ENCODE peak calls at places on chromosomes 5 and 9, in nine cellular contexts. O is fibroblast of the aortic adventitia, P is epithelial cell of esophagus, X is ovary, G is A549, Z is skeletal muscle cell, Q is choroid plexus epithelial cell, V is cardiac fibroblast, N is kidney epithelial cell. T is an unnamed sample.

GRCh38 chr9:107138261-107138992 is 144.7 kb upstream of the RAD23B start:
- DNase-seq in P (peak), Q (peak), O (peak), N (no peak), Z (peak), G (no peak), X (no peak), V (peak), T (no peak)

GRCh38 chr5:168592014-168592368 is 12.8 kb upstream of the PANK3 start:
- DNase-seq in V (peak), Q (peak), Z (no peak), N (no peak), X (no peak), G (peak), O (peak), P (peak), T (peak)

GRCh38 chr5:155040984-155041383 is 27.4 kb downstream of the KIF4B start:
- DNase-seq in Q (no peak), V (no peak), G (no peak), O (no peak), P (peak), N (no peak), X (no peak), Z (no peak), T (no peak)

GRCh38 chr5:119930490-119930889 is 301.1 kb downstream of the FAM170A start:
- DNase-seq in N (no peak), P (no peak), X (no peak), V (no peak), Z (no peak), Q (no peak), G (no peak), O (no peak), T (no peak)

GRCh38 chr5:163566678-163567077 is 61.3 kb downstream of the MAT2B start:
- DNase-seq in G (no peak), V (no peak), X (no peak), Q (no peak), O (no peak), P (no peak), Z (no peak), N (no peak), T (no peak)

GRCh38 chr5:41195228-41195627 is 18.1 kb downstream of the C6 start:
- DNase-seq in G (no peak), Z (no peak), X (no peak), N (no peak), P (peak), Q (no peak), O (no peak), V (no peak), T (no peak)

GRCh38 chr5:40675396-40676133 is 4.2 kb upstream of the PTGER4 start:
- DNase-seq in Q (no peak), X (no peak), V (no peak), N (no peak), O (no peak), P (no peak), G (no peak), Z (no peak), T (no peak)

GRCh38 chr5:160508780-160509361 is 87.2 kb downstream of the PTTG1 start:
- DNase-seq in G (peak), V (peak), N (no peak), O (peak), Q (peak), X (peak), P (peak), Z (peak), T (peak)

GRCh38 chr9:76194896-76195295 is 199.3 kb downstream of the RFK start:
- DNase-seq in Z (no peak), O (no peak), Q (no peak), G (no peak), P (peak), X (no peak), V (no peak), N (no peak), T (no peak)

GRCh38 chr9:5449521-5450359 is 602 bp upstream of the CD274 start:
- DNase-seq in Q (no peak), N (no peak), G (peak), X (no peak), P (peak), V (no peak), Z (no peak), O (no peak), T (no peak)

GRCh38 chr9:78325343-78325742 is 28.4 kb downstream of the PSAT1 start:
- DNase-seq in O (peak), X (peak), Q (peak), Z (peak), N (no peak), G (no peak), V (peak), P (no peak), T (no peak)

GRCh38 chr9:1599961-1600360 is 415.2 kb upstream of the SMARCA2 start:
- DNase-seq in G (no peak), V (no peak), N (no peak), X (no peak), Q (no peak), O (no peak), Z (no peak), P (no peak), T (peak)

GRCh38 chr5:124061663-124062062 is 549.7 kb downstream of the CSNK1G3 start:
- DNase-seq in P (no peak), Z (peak), Q (peak), N (no peak), V (peak), G (no peak), O (peak), X (no peak), T (peak)

GRCh38 chr9:114516913-114517312 is 11.6 kb upstream of the WHRN start:
- DNase-seq in V (peak), O (no peak), P (peak), X (no peak), Q (peak), N (no peak), G (no peak), Z (no peak), T (no peak)

GRCh38 chr5:228886-229285 is 10.8 kb downstream of the SDHA start:
- DNase-seq in X (no peak), G (no peak), O (no peak), P (no peak), Q (no peak), N (no peak), Z (no peak), V (no peak), T (no peak)

GRCh38 chr5:170327802-170328201 is 30.2 kb upstream of the LCP2 start:
- DNase-seq in Q (no peak), N (no peak), V (no peak), Z (no peak), X (no peak), P (no peak), G (no peak), O (no peak), T (no peak)

GRCh38 chr5:142725231-142726187 is 39.6 kb upstream of the FGF1 start:
- DNase-seq in O (peak), V (peak), G (no peak), X (no peak), P (peak), Q (peak), Z (no peak), N (no peak), T (no peak)

GRCh38 chr9:127189628-127190027 is 67.2 kb upstream of the ANGPTL2 start:
- DNase-seq in G (no peak), V (no peak), P (no peak), Q (no peak), N (no peak), O (no peak), Z (no peak), X (no peak), T (no peak)

GRCh38 chr9:101376117-101376866 is 8.5 kb downstream of the BAAT start:
- DNase-seq in Q (peak), G (peak), X (no peak), N (no peak), V (peak), O (peak), P (peak), Z (peak), T (no peak)

GRCh38 chr9:91789941-91790340 is 160.1 kb downstream of the ROR2 start:
- DNase-seq in G (no peak), X (no peak), P (no peak), V (peak), O (peak), Z (no peak), Q (no peak), N (no peak), T (no peak)

GRCh38 chr9:81113408-81114124 is 575.8 kb downstream of the TLE1 start:
- DNase-seq in V (no peak), X (no peak), P (no peak), G (no peak), O (no peak), Z (no peak), N (no peak), Q (no peak), T (no peak)

GRCh38 chr9:90219548-90220118 is 423.0 kb downstream of the DIRAS2 start:
- DNase-seq in O (no peak), V (no peak), P (no peak), X (no peak), G (peak), Z (no peak), Q (no peak), N (no peak), T (no peak)

GRCh38 chr5:132024789-132025402 is 13.4 kb upstream of the ACSL6 start:
- DNase-seq in X (no peak), V (no peak), N (no peak), G (no peak), Q (no peak), O (no peak), Z (no peak), P (peak), T (no peak)

GRCh38 chr5:14560091-14560595 is 21.4 kb upstream of the OTULINL start:
- DNase-seq in P (no peak), O (no peak), N (no peak), X (no peak), V (no peak), Q (no peak), G (no peak), Z (no peak), T (no peak)

GRCh38 chr9:33884856-33885701 is 68.1 kb downstream of the UBE2R2 start:
- DNase-seq in O (peak), Z (peak), X (no peak), N (no peak), P (peak), Q (peak), V (peak), G (no peak), T (peak)

GRCh38 chr5:150272531-150272930 is 17.0 kb downstream of the CAMK2A start:
- DNase-seq in P (peak), V (peak), X (no peak), Z (no peak), N (no peak), O (peak), Q (peak), G (peak), T (no peak)

GRCh38 chr9:122220673-122221222 is 8.0 kb downstream of the LHX6 start:
- DNase-seq in O (no peak), V (no peak), X (no peak), N (no peak), G (no peak), P (no peak), Z (no peak), Q (no peak), T (no peak)
- H3K4me3 ChIP-seq in O (no peak), V (no peak), X (no peak), N (no peak), G (no peak), P (no peak), Z (no peak), Q (no peak), T (no peak)

DNA sequence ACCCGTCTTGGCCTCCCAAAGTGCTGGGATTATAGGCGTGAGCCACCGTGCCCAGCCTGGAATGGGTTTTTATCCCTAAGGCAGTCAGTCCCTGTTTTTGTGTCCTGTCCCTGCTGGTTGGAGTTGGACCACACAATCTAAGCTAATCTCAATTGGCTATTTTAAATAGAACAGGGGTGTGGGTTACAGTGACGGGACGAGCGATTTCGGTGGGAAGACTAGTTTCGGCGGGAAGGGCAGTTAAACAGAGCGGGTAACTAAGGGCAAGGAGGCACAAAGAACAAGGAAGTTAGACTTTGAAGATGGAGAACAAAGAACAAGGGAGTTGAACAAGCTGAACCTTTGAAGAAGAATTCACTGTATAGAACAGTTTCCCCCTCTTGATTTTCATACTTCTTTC is 1.4 kb downstream of the GTF3C5 start:
- DNase-seq in G (no peak), X (no peak), N (no peak), O (no peak), P (no peak), V (no peak), Q (no peak), Z (no peak), T (no peak)
- H3K4me3 ChIP-seq in G (peak), X (no peak), N (no peak), O (peak), P (peak), V (no peak), Q (peak), Z (no peak), T (peak)

GRCh38 chr9:74499770-74500583 is 2.8 kb downstream of the RORB start:
- DNase-seq in Z (no peak), O (no peak), P (no peak), N (no peak), X (no peak), V (peak), G (no peak), Q (peak), T (no peak)
- H3K4me3 ChIP-seq in Z (no peak), O (no peak), P (no peak), N (no peak), X (peak), V (peak), G (no peak), Q (peak), T (no peak)

GRCh38 chr9:137076636-137077009 is 694 bp upstream of the UAP1L1 start:
- DNase-seq in Z (no peak), O (no peak), Q (no peak), N (no peak), G (no peak), V (no peak), X (no peak), P (no peak), T (no peak)
- H3K4me3 ChIP-seq in Z (peak), O (no peak), Q (peak), N (no peak), G (peak), V (peak), X (no peak), P (no peak), T (peak)

DNA sequence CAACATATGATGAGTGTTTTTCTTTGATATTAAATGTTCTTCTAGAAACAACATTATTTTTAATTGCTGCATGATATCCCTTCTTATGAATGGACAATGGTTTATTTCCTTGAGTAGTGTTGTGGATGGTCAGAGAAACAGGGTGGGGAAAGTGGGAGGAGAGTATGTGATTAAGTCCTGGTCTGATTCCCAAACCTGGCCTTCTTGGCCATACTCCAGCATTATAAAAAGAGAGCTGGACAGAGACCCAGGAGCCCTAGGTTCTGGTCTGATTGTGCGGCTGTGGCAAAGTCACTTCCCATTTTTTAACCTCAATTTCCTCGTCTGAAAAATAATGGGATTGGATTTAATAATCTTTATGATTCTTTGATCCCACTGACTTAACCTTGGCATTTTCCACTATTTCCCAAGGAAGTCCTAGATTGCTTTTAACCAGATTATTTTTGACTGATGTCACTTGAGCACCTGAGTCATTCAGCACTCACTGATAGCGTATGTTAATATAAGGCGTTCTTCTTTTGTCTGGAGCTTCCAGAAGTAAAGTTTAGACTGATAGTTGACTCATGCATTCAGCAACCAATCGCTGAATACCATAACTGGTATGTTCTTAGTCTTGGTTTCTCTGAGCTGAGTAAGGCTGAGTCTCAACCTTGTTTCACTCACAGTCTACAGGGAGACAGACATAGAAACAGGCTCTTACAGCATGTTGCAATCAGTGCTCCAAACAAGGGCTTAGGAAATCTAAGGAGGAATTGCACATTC is 26.2 kb downstream of the OSMR start:
- DNase-seq in X (no peak), Q (peak), V (peak), O (peak), N (peak), P (peak), Z (peak), G (peak), T (peak)
- H3K4me3 ChIP-seq in X (no peak), Q (no peak), V (no peak), O (no peak), N (no peak), P (no peak), Z (no peak), G (no peak), T (no peak)

GRCh38 chr5:66903709-66904108 is 292.9 kb downstream of the CD180 start:
- DNase-seq in P (no peak), X (no peak), Q (no peak), N (no peak), G (no peak), Z (no peak), O (no peak), V (no peak), T (no peak)
- H3K4me3 ChIP-seq in P (no peak), X (no peak), Q (no peak), N (no peak), G (no peak), Z (no peak), O (no peak), V (no peak), T (no peak)

GRCh38 chr5:141002667-141002965 is 36.3 kb downstream of the PCDHAC2 start:
- DNase-seq in O (no peak), N (no peak), P (no peak), V (no peak), X (no peak), G (no peak), Q (no peak), Z (no peak), T (no peak)

GRCh38 chr5:140996055-140996454 is 29.8 kb downstream of the PCDHAC2 start:
- DNase-seq in N (no peak), X (no peak), O (no peak), G (no peak), P (no peak), V (peak), Q (no peak), Z (no peak), T (no peak)

GRCh38 chr5:141001854-141002666 is 35.8 kb downstream of the PCDHAC2 start:
- DNase-seq in Q (no peak), N (no peak), O (no peak), X (peak), G (peak), P (no peak), V (no peak), Z (no peak), T (no peak)

GRCh38 chr5:141001466-141001853 is 35.2 kb downstream of the PCDHAC2 start:
- DNase-seq in X (no peak), Z (no peak), N (no peak), V (no peak), P (peak), G (peak), O (no peak), Q (no peak), T (no peak)

GRCh38 chr5:140998921-140999410 is 32.7 kb downstream of the PCDHAC2 start:
- DNase-seq in X (no peak), Q (no peak), Z (no peak), P (no peak), N (no peak), G (no peak), V (no peak), O (no peak), T (no peak)
- H3K4me3 ChIP-seq in X (no peak), Q (no peak), Z (no peak), P (no peak), N (no peak), G (no peak), V (no peak), O (no peak), T (no peak)

GRCh38 chr5:176413709-176414191 is 2.6 kb downstream of the CLTB start:
- DNase-seq in V (no peak), N (no peak), O (no peak), Q (no peak), P (no peak), Z (no peak), G (no peak), X (no peak), T (no peak)
- H3K4me3 ChIP-seq in V (no peak), N (no peak), O (no peak), Q (no peak), P (peak), Z (no peak), G (no peak), X (no peak), T (no peak)

GRCh38 chr5:177497011-177497296 is 450 bp downstream of the PDLIM7 start:
- DNase-seq in Q (no peak), P (no peak), X (no peak), Z (no peak), G (no peak), O (no peak), N (no peak), V (no peak), T (no peak)
- H3K4me3 ChIP-seq in Q (peak), P (peak), X (peak), Z (peak), G (peak), O (peak), N (peak), V (peak), T (peak)

GRCh38 chr5:157779221-157779620 is 35.7 kb downstream of the LSM11 start:
- DNase-seq in G (no peak), Q (no peak), O (no peak), V (no peak), N (no peak), X (no peak), P (no peak), Z (no peak), T (no peak)

DNA sequence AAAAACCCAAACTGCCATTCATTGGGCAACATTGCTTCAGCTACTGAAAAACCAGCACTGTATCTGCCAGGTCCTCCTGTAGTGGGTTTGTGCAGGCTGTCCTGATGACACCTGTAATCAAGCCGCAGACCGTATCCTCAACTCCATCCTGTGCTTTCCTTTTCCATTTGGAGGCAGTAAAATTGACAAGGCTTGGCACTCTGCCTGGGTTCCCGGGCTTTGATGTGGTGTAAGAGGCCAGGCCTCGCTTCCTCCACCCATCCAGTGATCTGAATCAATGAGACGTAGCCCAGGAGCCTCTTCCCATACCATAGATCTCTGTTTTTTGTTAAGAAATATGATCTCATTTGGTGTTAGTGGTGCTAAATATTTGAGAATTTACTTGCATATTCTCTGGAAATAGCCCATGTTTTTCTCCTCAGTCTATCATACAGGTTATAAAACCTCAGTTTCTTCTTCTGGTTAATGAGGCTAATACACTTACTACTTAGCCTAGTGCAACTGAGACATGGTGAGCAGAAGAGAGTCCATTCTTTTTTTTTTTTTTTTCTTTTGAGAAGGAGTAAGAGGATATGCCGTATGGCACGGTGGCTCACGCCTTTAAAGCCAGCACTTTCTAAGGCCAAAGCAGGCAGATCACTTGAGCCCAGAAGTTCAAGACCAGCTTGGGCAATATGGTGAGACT is 34.8 kb downstream of the LSM11 start:
- DNase-seq in P (peak), O (peak), G (no peak), X (no peak), Z (peak), N (peak), V (peak), Q (peak), T (no peak)
- H3K4me3 ChIP-seq in P (no peak), O (no peak), G (no peak), X (no peak), Z (no peak), N (no peak), V (no peak), Q (no peak), T (no peak)